ENCODE peak calls at places on chromosomes 2 and 18, in four cellular contexts. Q is left ventricle myocardium inferior, N is thoracic aorta, D is body of pancreas. J is an unnamed sample.
A peak's percentile ranks its signal among the peaks of the same experiment; 100 is the strongest.

GRCh38 chr2:202115385-202116060 is 42.5 kb downstream of the KIAA2012 start:
- DNase-seq in D (no peak), N (no peak), Q (no peak), J (no peak)

GRCh38 chr18:68660355-68661183 is 54.3 kb downstream of the TMX3 start:
- DNase-seq in D (no peak), N (no peak), Q (no peak), J (no peak)

GRCh38 chr2:232013701-232014353 is 52.3 kb downstream of the DIS3L2 start:
- DNase-seq in N (no peak), D (no peak), Q (no peak), J (no peak)

GRCh38 chr2:186868344-186868743 is 19.4 kb upstream of the ZSWIM2 start:
- DNase-seq in D (no peak), N (no peak), Q (no peak), J (no peak)

GRCh38 chr2:206800501-206801416 is 35.4 kb downstream of the FASTKD2 start:
- DNase-seq in Q (peak; percentile 31), D (peak; percentile 45), N (peak; percentile 19), J (peak; percentile 13)

GRCh38 chr2:224039080-224039769 is at the start of gene SERPINE2:
- DNase-seq in Q (peak; percentile 57), N (no peak), D (peak; percentile 20), J (no peak)

GRCh38 chr2:38037325-38037724 is 38.6 kb downstream of the CYP1B1 start:
- DNase-seq in Q (no peak), N (no peak), D (no peak), J (no peak)

GRCh38 chr2:174836345-174836999 is 72.2 kb upstream of the CHRNA1 start:
- DNase-seq in Q (no peak), N (no peak), D (no peak), J (no peak)

GRCh38 chr18:42614619-42615293 is 500.7 kb downstream of the RIT2 start:
- DNase-seq in N (no peak), Q (peak; percentile 17), D (no peak), J (peak; percentile 19)

GRCh38 chr2:234411793-234412192 is 85.1 kb downstream of the ARL4C start:
- DNase-seq in N (no peak), D (no peak), Q (no peak), J (no peak)

GRCh38 chr2:240481720-240482119 is 46.3 kb downstream of the GPC1 start:
- DNase-seq in Q (no peak), N (no peak), D (no peak), J (no peak)

GRCh38 chr2:174951746-174952145 is 53.4 kb downstream of the CHN1 start:
- DNase-seq in D (no peak), N (no peak), Q (no peak), J (no peak)

GRCh38 chr2:172053486-172053885 is 31.8 kb upstream of the DLX1 start:
- DNase-seq in D (no peak), N (no peak), Q (no peak), J (no peak)

GRCh38 chr2:161427413-161428239 is 11.5 kb downstream of the TBR1 start:
- DNase-seq in Q (no peak), N (no peak), D (no peak), J (no peak)

GRCh38 chr2:35462226-35462983 is 893.2 kb upstream of the CRIM1 start:
- DNase-seq in D (no peak), Q (no peak), N (no peak), J (no peak)

GRCh38 chr2:7018261-7018701 is 101.1 kb downstream of the RNF144A start:
- DNase-seq in D (no peak), Q (no peak), N (no peak), J (no peak)

GRCh38 chr2:167253025-167253424 is 364.7 kb downstream of the XIRP2 start:
- DNase-seq in Q (no peak), D (no peak), N (no peak), J (no peak)

GRCh38 chr18:44502221-44502620 is 178.5 kb upstream of the SETBP1 start:
- DNase-seq in Q (no peak), D (no peak), N (no peak), J (no peak)

GRCh38 chr2:233857511-233858118 is 3.3 kb upstream of the HJURP start:
- DNase-seq in D (no peak), Q (no peak), N (no peak), J (no peak)

GRCh38 chr18:11733031-11733430 is 44.0 kb downstream of the GNAL start:
- DNase-seq in D (peak; percentile 72), Q (peak; percentile 77), N (no peak), J (peak; percentile 75)

GRCh38 chr2:129709030-129709955 is 270.2 kb upstream of the RAB6C start:
- DNase-seq in N (no peak), D (no peak), Q (no peak), J (no peak)

GRCh38 chr2:177338177-177338721 is 54.3 kb upstream of the AGPS start:
- DNase-seq in N (no peak), D (no peak), Q (no peak), J (no peak)

GRCh38 chr2:240904216-240905175 is 1.6 kb upstream of the CROCC2 start:
- DNase-seq in Q (peak; percentile 10), D (peak; percentile 8), N (no peak), J (no peak)

GRCh38 chr18:63741769-63742168 is 33.4 kb upstream of the SERPINB7 start:
- DNase-seq in Q (no peak), D (no peak), N (no peak), J (no peak)
- TF ChIP-seq CTCF in Q (no peak), D (no peak), N (no peak), J (no peak)

DNA sequence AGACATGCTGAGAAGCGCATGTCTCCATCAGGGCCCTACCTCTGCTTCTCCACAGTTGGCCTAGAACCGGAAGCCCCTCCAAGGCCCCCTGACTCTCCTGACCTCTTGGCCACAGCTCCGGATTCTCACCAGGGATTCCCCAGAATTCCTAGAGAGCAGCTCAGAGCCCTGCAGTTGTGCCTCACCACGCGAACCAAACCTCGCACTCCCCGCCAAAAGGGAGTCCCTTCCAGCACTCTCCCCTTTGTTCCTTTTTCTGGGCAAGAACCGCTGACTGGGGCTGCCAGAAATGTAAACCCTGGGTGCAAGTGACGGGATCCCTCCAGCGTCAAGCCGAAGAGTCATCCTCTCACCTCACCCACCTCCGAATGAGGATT is 36.7 kb downstream of the AFF3 start:
- DNase-seq in D (no peak), Q (no peak), N (no peak), J (no peak)
- H3K27ac ChIP-seq in D (no peak overlapping the region), Q (no peak overlapping the region), N (no peak overlapping the region), J (no peak overlapping the region)

GRCh38 chr18:7272268-7273049 is 41.6 kb downstream of the LRRC30 start:
- DNase-seq in D (peak; percentile 63), Q (peak; percentile 59), N (no peak), J (peak; percentile 56)
- TF ChIP-seq CTCF in D (peak; percentile 61), Q (peak; percentile 65), N (peak; percentile 57), J (peak; percentile 10)

GRCh38 chr2:190537765-190538164 is 3.2 kb upstream of the NEMP2 start:
- DNase-seq in Q (no peak), D (no peak), N (no peak), J (no peak)

GRCh38 chr2:190534310-190535118 is at the start of gene NEMP2:
- DNase-seq in N (peak; percentile 3), Q (peak; percentile 88), D (peak; percentile 73), J (peak; percentile 55)

GRCh38 chr2:190535119-190535439 is 557 bp upstream of the NEMP2 start:
- DNase-seq in N (no peak), D (no peak), Q (no peak), J (no peak)

GRCh38 chr2:190533968-190534309 is 583 bp downstream of the NEMP2 start:
- DNase-seq in Q (no peak), D (peak; percentile 23), N (no peak), J (no peak)

GRCh38 chr2:190535586-190535985 is 1.1 kb upstream of the NEMP2 start:
- DNase-seq in Q (no peak), N (no peak), D (no peak), J (no peak)
- H3K27ac ChIP-seq in Q (peak overlapping the region; percentile 98), N (peak overlapping the region; percentile 97), D (peak overlapping the region; percentile 92), J (peak overlapping the region; percentile 87)

GRCh38 chr2:26892916-26893524 is 45.1 kb downstream of the DPYSL5 start:
- DNase-seq in D (no peak), Q (no peak), N (no peak), J (no peak)

GRCh38 chr2:26890341-26891000 is 42.5 kb downstream of the DPYSL5 start:
- DNase-seq in Q (no peak), D (no peak), N (no peak), J (no peak)

GRCh38 chr2:26887142-26887541 is 39.2 kb downstream of the DPYSL5 start:
- DNase-seq in N (no peak), Q (peak; percentile 26), D (no peak), J (no peak)

GRCh38 chr2:26892133-26892532 is 44.2 kb downstream of the DPYSL5 start:
- DNase-seq in N (no peak), Q (no peak), D (no peak), J (no peak)

GRCh38 chr2:26889796-26890195 is 41.9 kb downstream of the DPYSL5 start:
- DNase-seq in Q (no peak), D (no peak), N (no peak), J (no peak)
- TF ChIP-seq CTCF in Q (no peak), D (no peak), N (no peak), J (no peak)

GRCh38 chr2:20219763-20220380 is 5.1 kb downstream of the SDC1 start:
- DNase-seq in D (no peak), N (no peak), Q (no peak), J (no peak)

GRCh38 chr2:20222769-20223344 is 2.1 kb downstream of the SDC1 start:
- DNase-seq in N (no peak), Q (no peak), D (no peak), J (no peak)

GRCh38 chr2:20221939-20222768 is 2.8 kb downstream of the SDC1 start:
- DNase-seq in N (no peak), Q (no peak), D (no peak), J (no peak)

GRCh38 chr2:20223345-20224190 is 1.4 kb downstream of the SDC1 start:
- DNase-seq in D (peak; percentile 59), Q (no peak), N (no peak), J (no peak)

GRCh38 chr2:20221169-20221938 is 3.6 kb downstream of the SDC1 start:
- DNase-seq in D (no peak), N (no peak), Q (no peak), J (no peak)
- H3K27ac ChIP-seq in D (peak overlapping the region; percentile 88), N (no peak overlapping the region), Q (no peak overlapping the region), J (no peak overlapping the region)

GRCh38 chr2:69208023-69208595 is 178.9 kb downstream of the GFPT1 start:
- DNase-seq in N (no peak), Q (no peak), D (no peak), J (no peak)
- TF ChIP-seq CTCF in N (peak; percentile 22), Q (no peak), D (no peak), J (no peak)

DNA sequence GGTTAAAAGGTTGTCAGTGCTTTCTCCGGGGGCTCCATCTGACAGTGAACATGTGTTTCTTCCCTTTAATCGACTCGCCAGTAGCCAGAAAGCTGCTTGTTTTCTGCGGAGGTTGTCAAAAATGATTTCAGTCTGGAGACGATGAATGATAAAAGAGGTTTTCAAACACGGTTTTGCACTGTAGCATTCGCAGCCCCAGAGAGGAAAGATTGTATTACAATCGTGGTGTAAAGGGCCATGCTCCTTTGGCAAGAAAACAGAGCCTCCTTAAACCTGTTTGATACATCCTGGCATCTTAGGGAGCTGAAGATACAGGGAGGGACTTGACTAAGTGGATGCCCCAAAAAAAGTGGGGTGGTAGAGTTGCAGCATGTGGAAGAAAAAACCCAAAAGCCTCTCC is 111.4 kb upstream of the MEIS1 start:
- DNase-seq in N (no peak), Q (no peak), D (no peak), J (no peak)
- H3K27ac ChIP-seq in N (no peak overlapping the region), Q (no peak overlapping the region), D (no peak overlapping the region), J (no peak overlapping the region)

J was measured in gastrocnemius medialis.